ENCODE peak calls at places on chromosome 17, in four cellular contexts. A, O, D and L are unnamed samples.

GRCh38 chr17:30226878-30227277 is 8.6 kb downstream of the SLC6A4 start:
- DNase-seq in D (no peak), O (no peak), A (no peak), L (no peak)

GRCh38 chr17:68302066-68302564 is 10.8 kb downstream of the ARSG start:
- DNase-seq in O (no peak), A (peak), D (no peak), L (no peak)

GRCh38 chr17:39605492-39606433 is 2.0 kb downstream of the NEUROD2 start:
- DNase-seq in D (no peak), A (no peak), O (no peak), L (no peak)

GRCh38 chr17:75763269-75763607 is 1.8 kb downstream of the GALK1 start:
- DNase-seq in O (no peak), A (no peak), D (no peak), L (no peak)

GRCh38 chr17:67800495-67800928 is 24.8 kb upstream of the BPTF start:
- DNase-seq in O (peak), D (peak), A (no peak), L (peak)

GRCh38 chr17:14144513-14144912 is 75.2 kb downstream of the COX10 start:
- DNase-seq in D (no peak), O (no peak), A (no peak), L (no peak)

GRCh38 chr17:4998666-4999428 is 1.1 kb downstream of the KIF1C start:
- DNase-seq in O (no peak), D (peak), A (no peak), L (no peak)

GRCh38 chr17:61065263-61065773 is 334.3 kb upstream of the TBX2 start:
- DNase-seq in D (no peak), A (no peak), O (no peak), L (peak)

GRCh38 chr17:58005031-58005727 is 1.9 kb downstream of the SRSF1 start:
- DNase-seq in O (peak), A (no peak), D (no peak), L (no peak)

GRCh38 chr17:1454541-1454940 is 1.5 kb downstream of the CRK start:
- DNase-seq in O (no peak), A (no peak), D (no peak), L (no peak)

GRCh38 chr17:3695723-3696411 is at the start of gene P2RX5:
- DNase-seq in D (peak), A (no peak), O (peak), L (no peak)

GRCh38 chr17:47871048-47871447 is 20.1 kb upstream of the SP6 start:
- DNase-seq in D (no peak), O (no peak), A (no peak), L (no peak)

GRCh38 chr17:9409026-9409425 is 166.6 kb downstream of the STX8 start:
- DNase-seq in A (no peak), O (no peak), D (no peak), L (no peak)

GRCh38 chr17:67514998-67515397 is 137.9 kb downstream of the PITPNC1 start:
- DNase-seq in D (no peak), O (no peak), A (no peak), L (no peak)

GRCh38 chr17:51322390-51323029 is 62.2 kb downstream of the UTP18 start:
- DNase-seq in A (no peak), D (no peak), O (peak), L (no peak)

GRCh38 chr17:65559802-65560627 is 1.4 kb downstream of the AXIN2 start:
- DNase-seq in A (peak), O (no peak), D (peak), L (no peak)

GRCh38 chr17:1485311-1485747 is 7.2 kb downstream of the MYO1C start:
- DNase-seq in O (peak), D (peak), A (peak), L (peak)

GRCh38 chr17:12545877-12546513 is 119.7 kb upstream of the MYOCD start:
- DNase-seq in O (peak), A (peak), D (peak), L (peak)

GRCh38 chr17:51347851-51348584 is 87.7 kb downstream of the UTP18 start:
- DNase-seq in O (no peak), D (no peak), A (no peak), L (no peak)

GRCh38 chr17:82611140-82612058 is 36.8 kb downstream of the WDR45B start:
- DNase-seq in O (peak), A (peak), D (no peak), L (no peak)

GRCh38 chr17:80124351-80124981 is 22.5 kb downstream of the EIF4A3 start:
- DNase-seq in O (peak), D (no peak), A (no peak), L (no peak)

GRCh38 chr17:50173335-50173941 is 7.6 kb downstream of the SGCA start:
- DNase-seq in D (no peak), O (no peak), A (peak), L (peak)

GRCh38 chr17:57045868-57046671 is 39.0 kb upstream of the AKAP1 start:
- DNase-seq in A (no peak), D (peak), O (no peak), L (no peak)

GRCh38 chr17:47763913-47764582 is 31.0 kb downstream of the TBX21 start:
- DNase-seq in O (no peak), D (no peak), A (no peak), L (no peak)

GRCh38 chr17:30000001-30000754 is 58.7 kb downstream of the EFCAB5 start:
- DNase-seq in A (no peak), O (no peak), D (no peak), L (no peak)

GRCh38 chr17:16419074-16419928 is 3.9 kb downstream of the TRPV2 start:
- DNase-seq in D (no peak), A (no peak), O (peak), L (peak)

GRCh38 chr17:76208120-76208519 is 32.2 kb downstream of the RNF157 start:
- DNase-seq in A (no peak), D (no peak), O (no peak), L (no peak)

GRCh38 chr17:2122641-2123302 is 67.9 kb downstream of the HIC1 start:
- DNase-seq in O (no peak), A (peak), D (peak), L (no peak)

GRCh38 chr17:9843152-9844010 is 17.7 kb downstream of the GLP2R start:
- DNase-seq in A (no peak), O (no peak), D (no peak), L (no peak)

GRCh38 chr17:36608794-36609497 is 7.6 kb downstream of the MRM1 start:
- DNase-seq in O (peak), D (peak), A (peak), L (no peak)

GRCh38 chr17:40562841-40563370 is 2.4 kb downstream of the CCR7 start:
- DNase-seq in O (no peak), D (no peak), A (no peak), L (no peak)

GRCh38 chr17:56891751-56892150 is 22.1 kb downstream of the TRIM25 start:
- DNase-seq in D (peak), A (no peak), O (peak), L (no peak)

GRCh38 chr17:28726396-28726911 is 421 bp upstream of the TLCD1 start:
- DNase-seq in O (peak), A (no peak), D (peak), L (peak)

GRCh38 chr17:28727727-28728363 is 743 bp upstream of the NEK8 start:
- DNase-seq in O (peak), D (peak), A (peak), L (peak)

GRCh38 chr17:28729950-28730330 is 1.4 kb downstream of the NEK8 start:
- DNase-seq in A (no peak), D (no peak), O (no peak), L (no peak)

GRCh38 chr17:28726912-28727726 is 1.1 kb upstream of the TLCD1 start:
- DNase-seq in D (peak), A (peak), O (peak), L (peak)

GRCh38 chr17:28728364-28729200 is at the start of gene NEK8:
- DNase-seq in O (peak), A (peak), D (peak), L (peak)
- TF ChIP-seq POLR2A in O (peak), A (peak), D (peak), L (peak)

GRCh38 chr17:74750327-74751069 is 2.1 kb downstream of the NHERF1 start:
- DNase-seq in D (peak), A (no peak), O (no peak), L (no peak)
- TF ChIP-seq POLR2A in D (peak), A (no peak), O (no peak), L (no peak)

GRCh38 chr17:46192484-46193245 is 564 bp downstream of the KANSL1 start:
- DNase-seq in A (peak), D (peak), O (peak), L (peak)
- TF ChIP-seq POLR2A in A (no peak), D (no peak), O (no peak), L (peak)

GRCh38 chr17:78159575-78160158 is 8.7 kb upstream of the SYNGR2 start:
- DNase-seq in D (no peak), O (no peak), A (no peak), L (no peak)

GRCh38 chr17:78151514-78152008 is 5.4 kb downstream of the C17orf99 start:
- DNase-seq in D (peak), A (no peak), O (no peak), L (no peak)

DNA sequence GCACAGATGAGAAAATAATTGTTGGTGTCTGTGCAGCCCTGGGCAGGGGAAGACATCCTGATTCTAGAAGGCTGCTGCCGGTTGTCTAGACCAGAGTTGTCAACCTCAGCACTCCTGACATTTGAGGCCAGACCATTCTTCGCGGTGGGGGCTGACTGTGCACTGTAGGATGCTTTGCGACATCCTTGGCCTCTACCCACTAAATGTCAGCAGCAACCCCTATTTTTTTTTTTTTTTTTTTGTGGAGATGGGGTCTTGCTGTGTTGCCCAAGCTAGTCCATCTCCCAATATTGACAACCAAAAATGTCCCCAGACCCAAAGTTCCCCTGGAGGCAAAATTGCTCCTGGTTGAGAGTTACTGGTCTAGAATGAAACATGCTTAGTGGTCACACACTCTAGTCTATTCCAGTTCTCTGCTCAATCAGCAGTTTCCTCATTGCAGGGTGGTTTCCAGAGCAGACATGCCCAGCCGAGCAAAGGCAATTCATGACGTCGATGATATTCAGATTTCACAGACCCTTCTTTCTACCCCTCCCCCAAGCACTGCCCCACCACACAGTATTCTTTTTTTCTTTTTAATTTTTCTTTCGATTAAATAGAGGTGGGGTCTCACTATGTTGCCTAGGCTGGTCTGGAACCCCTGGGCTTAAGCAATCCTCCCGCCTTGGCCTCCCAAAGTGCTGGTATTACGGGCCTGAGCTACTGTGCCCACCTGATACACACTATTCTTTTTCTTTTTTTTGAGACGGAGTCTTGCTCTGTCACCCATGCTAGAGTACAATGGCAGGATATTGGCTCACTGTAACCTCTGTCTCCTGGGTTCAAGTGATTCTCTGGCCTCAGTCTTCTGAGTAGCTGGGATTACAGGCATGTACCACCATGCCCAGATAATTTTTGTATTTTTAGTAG is 9.0 kb downstream of the C17orf99 start:
- DNase-seq in O (no peak), D (peak), A (no peak), L (no peak)
- TF ChIP-seq POLR2A in O (no peak), D (no peak), A (no peak), L (no peak)

DNA sequence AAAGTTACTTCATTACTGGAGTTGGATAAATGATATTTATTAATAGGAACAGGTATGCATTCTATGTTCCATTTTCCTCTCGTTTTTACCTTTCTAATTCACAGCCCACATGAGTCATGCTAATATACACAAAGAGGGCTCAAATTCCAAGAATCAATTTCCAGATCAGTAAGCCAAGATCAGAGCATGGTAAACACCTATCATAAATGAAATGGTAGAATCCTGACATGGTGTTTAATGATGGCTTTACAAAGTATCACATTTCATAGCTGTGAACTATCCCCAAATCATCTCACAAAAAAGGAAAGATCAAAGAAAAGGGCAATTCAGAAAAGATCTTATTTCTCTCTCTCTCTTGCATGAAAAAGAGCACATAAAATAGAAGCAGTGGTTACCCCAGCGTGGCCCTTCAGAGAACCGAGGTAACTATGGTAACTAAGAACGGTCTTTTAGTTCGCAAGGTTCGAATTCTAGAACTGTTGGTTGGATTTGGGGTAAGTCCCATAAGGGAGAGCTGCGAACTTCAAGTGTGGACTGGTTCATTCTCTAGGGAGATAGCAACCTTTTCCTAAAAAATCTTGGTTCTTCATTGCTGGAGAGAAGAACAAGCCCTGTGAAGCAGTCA is 73.0 kb downstream of the MARCHF10 start:
- DNase-seq in A (no peak), O (no peak), D (no peak), L (no peak)
- TF ChIP-seq POLR2A in A (no peak), O (no peak), D (no peak), L (no peak)

DNA sequence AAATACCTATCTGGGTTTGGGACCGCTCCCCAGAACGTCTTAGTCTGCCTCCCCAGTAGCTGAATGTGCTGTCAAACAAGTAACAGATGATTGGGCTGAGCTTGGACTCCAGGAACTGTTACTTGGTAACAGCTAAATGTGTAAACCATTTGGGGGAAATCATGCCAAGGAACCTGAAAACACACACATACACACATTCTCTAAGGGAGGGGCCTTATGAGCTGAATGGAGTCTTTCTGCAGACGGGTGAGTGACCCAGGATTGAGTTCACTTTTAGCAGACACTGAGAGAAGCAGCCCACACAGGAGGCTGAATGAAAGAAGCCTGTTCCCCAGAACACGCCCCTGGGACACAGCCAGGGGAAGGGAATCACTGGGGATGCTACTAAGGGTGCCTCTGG is 1.6 kb downstream of the ACLY start:
- DNase-seq in A (no peak), O (peak), D (no peak), L (no peak)
- TF ChIP-seq POLR2A in A (no peak), O (no peak), D (no peak), L (no peak)

DNA sequence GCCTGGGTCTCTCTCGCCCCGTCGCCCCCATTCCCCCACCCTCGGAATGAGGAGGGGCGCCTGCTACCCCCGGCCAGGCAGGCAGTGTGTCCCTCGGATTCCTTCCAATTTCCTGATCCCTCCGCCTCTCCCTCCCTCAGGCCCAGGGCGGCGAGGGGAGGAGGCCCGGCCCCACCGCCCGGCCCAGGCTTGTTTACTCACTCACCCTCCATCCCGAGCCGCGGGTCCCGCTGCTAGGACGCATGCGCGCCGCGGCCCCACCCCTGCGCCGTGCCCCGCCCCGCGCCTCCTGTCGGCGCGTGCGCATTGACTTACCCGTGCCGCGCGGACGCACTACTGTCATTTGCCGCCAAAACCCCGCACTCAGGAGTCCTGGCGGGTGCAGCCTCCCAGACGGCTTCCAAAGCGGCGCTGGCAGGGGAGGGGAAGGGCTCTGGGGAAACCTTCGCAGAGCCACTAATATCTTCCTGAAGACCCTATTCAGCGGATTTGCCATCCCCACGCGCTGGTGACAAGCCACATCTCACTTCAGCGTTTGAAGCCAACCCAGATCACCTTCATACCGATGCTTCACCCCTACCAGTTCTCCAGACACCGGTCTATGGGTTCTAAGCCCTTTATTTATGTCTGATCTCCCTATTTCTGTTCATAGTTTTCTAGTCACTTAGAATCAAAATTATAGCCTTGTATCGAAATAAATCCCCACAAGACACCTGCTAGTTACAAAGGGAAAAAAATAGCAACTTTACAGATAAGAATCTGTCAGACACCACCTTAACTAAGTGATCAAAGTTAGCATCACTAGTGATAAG is at the start of gene EZH1:
- DNase-seq in A (peak), D (peak), O (peak), L (peak)
- TF ChIP-seq POLR2A in A (peak), D (peak), O (peak), L (peak)

GRCh38 chr17:44922136-44922535 is 6.8 kb upstream of the GFAP start:
- DNase-seq in A (no peak), O (no peak), D (peak), L (no peak)

GRCh38 chr17:44921122-44921882 is 6.0 kb upstream of the GFAP start:
- DNase-seq in O (peak), A (no peak), D (no peak), L (no peak)

GRCh38 chr17:44925731-44926697 is 10.7 kb upstream of the GFAP start:
- DNase-seq in O (no peak), A (no peak), D (no peak), L (no peak)

GRCh38 chr17:44922746-44923470 is 7.6 kb upstream of the GFAP start:
- DNase-seq in A (no peak), D (peak), O (no peak), L (no peak)

GRCh38 chr17:44924107-44924544 is 8.8 kb upstream of the GFAP start:
- DNase-seq in O (no peak), A (no peak), D (peak), L (no peak)
- TF ChIP-seq POLR2A in O (peak), A (no peak), D (no peak), L (no peak)

DNA sequence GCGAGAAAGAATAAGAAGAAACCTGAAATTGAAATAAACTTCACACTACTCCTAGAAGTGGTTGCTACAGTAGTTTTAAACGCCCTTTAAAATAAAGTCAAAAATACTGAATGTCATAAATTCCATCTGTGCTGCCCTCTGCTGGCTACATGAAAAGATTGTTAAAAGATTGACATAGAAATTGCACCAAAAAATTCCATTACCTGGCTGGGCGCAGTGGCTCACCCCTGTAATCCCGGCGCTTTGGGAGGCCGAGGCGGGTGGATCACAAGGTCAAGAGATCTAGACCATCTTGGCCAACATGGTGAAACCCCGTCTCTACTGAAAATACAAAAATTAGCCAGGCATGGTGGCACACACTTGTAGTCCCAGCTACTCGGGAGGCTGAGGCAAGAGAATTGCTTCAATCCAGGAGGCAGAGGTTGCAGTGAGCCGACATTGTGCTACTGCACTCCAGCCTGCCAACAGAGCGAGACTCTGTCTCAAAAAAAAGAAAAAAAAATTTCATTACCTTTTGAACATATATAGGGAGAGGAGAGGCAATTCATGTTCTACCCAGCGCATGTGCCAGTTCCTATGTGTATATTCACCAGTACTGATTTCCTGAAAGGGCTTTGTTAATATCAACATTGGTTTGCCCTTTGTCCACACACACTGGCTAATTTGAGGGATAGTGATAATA is 36.5 kb downstream of the CYTH1 start:
- DNase-seq in O (peak), A (no peak), D (no peak), L (no peak)
- TF ChIP-seq POLR2A in O (no peak), A (no peak), D (no peak), L (no peak)

DNA sequence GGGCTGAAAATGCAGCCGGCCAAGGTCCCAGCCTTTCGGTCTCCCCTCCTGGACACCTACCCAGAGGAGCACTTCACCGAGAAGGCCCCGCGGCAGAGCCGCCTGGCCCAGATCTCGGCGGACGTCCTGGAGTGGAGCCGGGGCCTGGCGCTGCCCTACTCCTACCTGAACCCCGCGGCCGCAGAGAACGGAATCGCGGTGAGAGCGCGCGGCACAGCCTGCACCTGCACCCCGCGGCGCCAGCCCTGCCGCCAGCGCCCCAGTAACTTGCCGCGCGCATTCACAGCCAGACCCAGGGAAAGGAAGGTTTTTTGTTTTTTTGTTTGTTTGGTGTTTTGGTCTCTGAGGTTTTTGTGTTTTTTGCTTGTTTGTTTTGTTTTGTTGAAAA is 15.2 kb downstream of the ALOX12B start:
- DNase-seq in D (no peak), A (no peak), O (no peak), L (no peak)
- TF ChIP-seq POLR2A in D (no peak), A (no peak), O (no peak), L (no peak)